ENCODE peak calls at places on chromosomes 7 and 10, in nine cellular contexts. One of them, this sample, is unnamed.

GRCh38 chr7:114944742-114945625 is 23.1 kb downstream of the MDFIC start:
- DNase-seq in fibroblast of pulmonary artery: peak
- DNase-seq in sigmoid colon: peak
- DNase-seq in SK-N-SH: no peak
- DNase-seq in GM06990: no peak
- DNase-seq in PC-9: no peak
- DNase-seq in OCI-LY7: no peak
- DNase-seq in CD8-positive, alpha-beta T cell: no peak
- DNase-seq in kidney epithelial cell: no peak
- DNase-seq in this sample: peak

GRCh38 chr10:70312972-70313371 is 29.2 kb upstream of the NPFFR1 start:
- DNase-seq in fibroblast of pulmonary artery: peak
- DNase-seq in sigmoid colon: no peak
- DNase-seq in SK-N-SH: no peak
- DNase-seq in GM06990: no peak
- DNase-seq in PC-9: no peak
- DNase-seq in OCI-LY7: no peak
- DNase-seq in CD8-positive, alpha-beta T cell: no peak
- DNase-seq in kidney epithelial cell: no peak
- DNase-seq in this sample: no peak

GRCh38 chr7:1710936-1711335 is 40.9 kb downstream of the ELFN1 start:
- DNase-seq in fibroblast of pulmonary artery: no peak
- DNase-seq in sigmoid colon: peak
- DNase-seq in SK-N-SH: peak
- DNase-seq in GM06990: no peak
- DNase-seq in PC-9: no peak
- DNase-seq in OCI-LY7: no peak
- DNase-seq in CD8-positive, alpha-beta T cell: no peak
- DNase-seq in kidney epithelial cell: no peak
- DNase-seq in this sample: no peak

GRCh38 chr10:19730071-19730470 is 86.2 kb upstream of the PLXDC2 start:
- DNase-seq in fibroblast of pulmonary artery: peak
- DNase-seq in sigmoid colon: no peak
- DNase-seq in SK-N-SH: no peak
- DNase-seq in GM06990: no peak
- DNase-seq in PC-9: no peak
- DNase-seq in OCI-LY7: no peak
- DNase-seq in CD8-positive, alpha-beta T cell: no peak
- DNase-seq in kidney epithelial cell: no peak
- DNase-seq in this sample: no peak

GRCh38 chr7:46844486-46844885 is 737.4 kb downstream of the TNS3 start:
- DNase-seq in fibroblast of pulmonary artery: no peak
- DNase-seq in sigmoid colon: no peak
- DNase-seq in SK-N-SH: no peak
- DNase-seq in GM06990: no peak
- DNase-seq in PC-9: no peak
- DNase-seq in OCI-LY7: no peak
- DNase-seq in CD8-positive, alpha-beta T cell: no peak
- DNase-seq in kidney epithelial cell: no peak
- DNase-seq in this sample: no peak

GRCh38 chr10:34106356-34106885 is 708.7 kb downstream of the PARD3 start:
- DNase-seq in fibroblast of pulmonary artery: no peak
- DNase-seq in sigmoid colon: no peak
- DNase-seq in SK-N-SH: no peak
- DNase-seq in GM06990: no peak
- DNase-seq in PC-9: no peak
- DNase-seq in OCI-LY7: no peak
- DNase-seq in CD8-positive, alpha-beta T cell: no peak
- DNase-seq in kidney epithelial cell: no peak
- DNase-seq in this sample: no peak

GRCh38 chr10:75283150-75284096 is 47.7 kb upstream of the COMTD1 start:
- DNase-seq in fibroblast of pulmonary artery: peak
- DNase-seq in sigmoid colon: no peak
- DNase-seq in SK-N-SH: no peak
- DNase-seq in GM06990: no peak
- DNase-seq in PC-9: no peak
- DNase-seq in OCI-LY7: no peak
- DNase-seq in CD8-positive, alpha-beta T cell: no peak
- DNase-seq in kidney epithelial cell: no peak
- DNase-seq in this sample: peak

GRCh38 chr10:88693392-88694020 is 12.5 kb upstream of the LIPK start:
- DNase-seq in fibroblast of pulmonary artery: peak
- DNase-seq in sigmoid colon: no peak
- DNase-seq in SK-N-SH: no peak
- DNase-seq in GM06990: no peak
- DNase-seq in PC-9: no peak
- DNase-seq in OCI-LY7: no peak
- DNase-seq in CD8-positive, alpha-beta T cell: no peak
- DNase-seq in kidney epithelial cell: no peak
- DNase-seq in this sample: no peak

GRCh38 chr7:36862685-36863375 is 138.5 kb upstream of the AOAH start:
- DNase-seq in fibroblast of pulmonary artery: no peak
- DNase-seq in sigmoid colon: no peak
- DNase-seq in SK-N-SH: no peak
- DNase-seq in GM06990: no peak
- DNase-seq in PC-9: no peak
- DNase-seq in OCI-LY7: no peak
- DNase-seq in CD8-positive, alpha-beta T cell: no peak
- DNase-seq in kidney epithelial cell: no peak
- DNase-seq in this sample: no peak

GRCh38 chr7:142553216-142553615 is 196.1 kb upstream of the PRSS1 start:
- DNase-seq in fibroblast of pulmonary artery: no peak
- DNase-seq in sigmoid colon: no peak
- DNase-seq in SK-N-SH: no peak
- DNase-seq in GM06990: no peak
- DNase-seq in PC-9: peak
- DNase-seq in OCI-LY7: no peak
- DNase-seq in CD8-positive, alpha-beta T cell: no peak
- DNase-seq in kidney epithelial cell: no peak
- DNase-seq in this sample: no peak

GRCh38 chr7:50531401-50531906 is 33.8 kb downstream of the DDC start:
- DNase-seq in fibroblast of pulmonary artery: peak
- DNase-seq in sigmoid colon: no peak
- DNase-seq in SK-N-SH: peak
- DNase-seq in GM06990: no peak
- DNase-seq in PC-9: peak
- DNase-seq in OCI-LY7: no peak
- DNase-seq in CD8-positive, alpha-beta T cell: no peak
- DNase-seq in kidney epithelial cell: peak
- DNase-seq in this sample: no peak

GRCh38 chr10:22022257-22023051 is 18.9 kb upstream of the DNAJC1 start:
- DNase-seq in fibroblast of pulmonary artery: peak
- DNase-seq in sigmoid colon: no peak
- DNase-seq in SK-N-SH: peak
- DNase-seq in GM06990: no peak
- DNase-seq in PC-9: no peak
- DNase-seq in OCI-LY7: peak
- DNase-seq in CD8-positive, alpha-beta T cell: peak
- DNase-seq in kidney epithelial cell: no peak
- DNase-seq in this sample: no peak

GRCh38 chr7:39810204-39810642 is 139.8 kb upstream of the CDK13 start:
- DNase-seq in fibroblast of pulmonary artery: no peak
- DNase-seq in sigmoid colon: no peak
- DNase-seq in SK-N-SH: no peak
- DNase-seq in GM06990: no peak
- DNase-seq in PC-9: peak
- DNase-seq in OCI-LY7: no peak
- DNase-seq in CD8-positive, alpha-beta T cell: no peak
- DNase-seq in kidney epithelial cell: no peak
- DNase-seq in this sample: no peak
- TF ChIP-seq CTCF in fibroblast of pulmonary artery: no peak
- TF ChIP-seq CTCF in sigmoid colon: no peak
- TF ChIP-seq CTCF in SK-N-SH: no peak
- TF ChIP-seq CTCF in GM06990: no peak
- TF ChIP-seq CTCF in PC-9: no peak
- TF ChIP-seq CTCF in OCI-LY7: no peak
- TF ChIP-seq CTCF in CD8-positive, alpha-beta T cell: no peak
- TF ChIP-seq CTCF in kidney epithelial cell: no peak
- TF ChIP-seq CTCF in this sample: no peak

DNA sequence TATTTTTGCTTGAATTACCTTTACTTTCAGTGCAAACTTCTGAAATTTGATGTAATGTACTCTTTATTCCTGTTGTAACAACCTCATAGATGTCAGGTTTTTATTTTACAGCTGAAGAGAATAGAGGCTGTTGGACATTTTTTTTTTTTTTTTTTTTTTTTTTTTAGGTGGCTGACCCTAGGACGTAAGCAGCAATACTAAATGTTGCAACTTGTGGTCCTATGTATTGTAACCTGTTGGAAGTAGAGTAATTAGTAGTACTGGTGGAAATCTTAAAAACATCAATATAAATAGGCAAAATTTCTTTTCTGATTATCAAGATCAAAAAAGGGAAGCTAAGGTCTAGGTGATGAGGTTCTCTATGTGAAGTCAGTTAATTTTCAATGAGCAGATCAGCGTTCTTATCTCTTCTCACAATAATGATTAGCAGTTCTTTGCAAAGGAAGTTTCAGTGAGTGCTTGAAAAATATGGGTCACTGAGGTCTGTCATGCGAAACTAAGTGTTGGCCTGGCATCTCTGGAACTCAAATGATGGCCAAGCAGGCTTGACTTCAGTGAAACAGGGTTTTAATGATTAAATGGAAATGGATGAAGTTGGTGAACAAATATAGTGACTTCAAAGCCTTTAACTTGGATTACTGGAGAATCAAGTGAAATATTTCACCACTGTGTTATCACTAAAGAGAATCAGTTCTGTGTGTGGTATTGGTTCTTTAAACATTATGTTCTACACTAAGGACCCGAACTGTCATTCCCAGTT is 42.7 kb downstream of the BICC1 start:
- DNase-seq in fibroblast of pulmonary artery: no peak
- DNase-seq in sigmoid colon: no peak
- DNase-seq in SK-N-SH: no peak
- DNase-seq in GM06990: no peak
- DNase-seq in PC-9: no peak
- DNase-seq in OCI-LY7: no peak
- DNase-seq in CD8-positive, alpha-beta T cell: no peak
- DNase-seq in kidney epithelial cell: peak
- DNase-seq in this sample: no peak
- H3K4me3 ChIP-seq in fibroblast of pulmonary artery: no peak
- H3K4me3 ChIP-seq in sigmoid colon: no peak
- H3K4me3 ChIP-seq in SK-N-SH: no peak
- H3K4me3 ChIP-seq in GM06990: no peak
- H3K4me3 ChIP-seq in PC-9: no peak
- H3K4me3 ChIP-seq in OCI-LY7: no peak
- H3K4me3 ChIP-seq in CD8-positive, alpha-beta T cell: no peak
- H3K4me3 ChIP-seq in kidney epithelial cell: no peak
- H3K4me3 ChIP-seq in this sample: no peak

DNA sequence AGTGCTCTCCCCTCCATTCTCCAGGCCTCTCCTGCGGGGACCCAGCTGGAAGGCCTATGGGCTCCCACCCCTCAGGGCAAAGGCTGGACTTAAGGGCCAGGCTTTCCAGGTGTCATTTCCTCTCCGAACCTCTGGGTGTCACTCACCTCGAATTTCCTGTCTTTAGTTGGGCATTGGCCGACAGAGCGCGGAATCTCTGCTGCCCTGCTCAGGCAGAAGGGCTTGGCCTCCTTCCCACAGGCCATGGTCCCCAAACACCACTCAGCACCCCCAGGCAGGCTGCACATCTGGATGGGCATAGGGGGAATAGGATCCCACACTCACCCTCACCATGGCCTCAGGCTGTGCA is 212.9 kb downstream of the CCSER2 start:
- DNase-seq in fibroblast of pulmonary artery: no peak
- DNase-seq in sigmoid colon: no peak
- DNase-seq in SK-N-SH: no peak
- DNase-seq in GM06990: no peak
- DNase-seq in PC-9: no peak
- DNase-seq in OCI-LY7: no peak
- DNase-seq in CD8-positive, alpha-beta T cell: no peak
- DNase-seq in kidney epithelial cell: no peak
- DNase-seq in this sample: no peak
- TF ChIP-seq CTCF in fibroblast of pulmonary artery: no peak
- TF ChIP-seq CTCF in sigmoid colon: no peak
- TF ChIP-seq CTCF in SK-N-SH: no peak
- TF ChIP-seq CTCF in GM06990: peak
- TF ChIP-seq CTCF in PC-9: peak
- TF ChIP-seq CTCF in OCI-LY7: peak
- TF ChIP-seq CTCF in CD8-positive, alpha-beta T cell: no peak
- TF ChIP-seq CTCF in kidney epithelial cell: peak
- TF ChIP-seq CTCF in this sample: no peak

DNA sequence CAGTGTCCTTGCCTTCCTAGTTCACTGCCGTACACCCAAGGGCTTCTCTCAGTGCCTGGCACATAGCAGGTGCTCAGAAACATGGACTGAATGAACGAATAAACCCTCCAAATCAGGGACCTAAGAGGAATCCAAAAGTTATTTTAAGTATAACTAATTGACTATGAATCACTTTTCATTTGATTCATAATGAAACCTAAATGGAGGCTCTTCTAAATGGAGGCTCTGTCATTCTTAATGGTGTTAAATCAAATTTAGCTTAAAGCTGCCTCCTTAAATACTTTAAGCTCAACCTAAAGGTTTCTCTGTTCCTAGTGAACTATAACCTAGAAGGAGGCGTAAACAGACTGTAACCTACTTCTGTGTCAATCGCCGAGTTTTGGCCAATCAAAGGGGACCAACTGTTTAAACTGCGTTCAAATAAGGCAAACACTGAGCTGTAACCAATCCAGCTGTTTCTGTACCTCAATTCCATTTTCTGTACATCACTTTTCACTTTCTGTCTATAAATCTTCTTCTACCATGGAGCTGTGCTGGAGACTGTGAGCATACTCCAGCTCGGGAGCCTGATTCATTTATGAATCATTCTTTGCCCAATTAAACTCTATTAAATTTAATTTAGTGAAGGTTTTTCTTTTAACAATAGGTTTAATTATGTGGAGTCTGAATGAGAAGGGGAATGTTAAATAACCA is 11.0 kb downstream of the PYROXD2 start:
- DNase-seq in fibroblast of pulmonary artery: no peak
- DNase-seq in sigmoid colon: no peak
- DNase-seq in SK-N-SH: no peak
- DNase-seq in GM06990: no peak
- DNase-seq in PC-9: peak
- DNase-seq in OCI-LY7: no peak
- DNase-seq in CD8-positive, alpha-beta T cell: no peak
- DNase-seq in kidney epithelial cell: no peak
- DNase-seq in this sample: peak
- H3K4me3 ChIP-seq in fibroblast of pulmonary artery: no peak
- H3K4me3 ChIP-seq in sigmoid colon: no peak
- H3K4me3 ChIP-seq in SK-N-SH: no peak
- H3K4me3 ChIP-seq in GM06990: peak
- H3K4me3 ChIP-seq in PC-9: peak
- H3K4me3 ChIP-seq in OCI-LY7: no peak
- H3K4me3 ChIP-seq in CD8-positive, alpha-beta T cell: no peak
- H3K4me3 ChIP-seq in kidney epithelial cell: no peak
- H3K4me3 ChIP-seq in this sample: no peak

This sample was measured in AG04449.